ENCODE peak calls at places on chromosomes 4 and X, in nine cellular contexts. D, S, T, M, H, U, C, G and X are unnamed samples.

GRCh38 chr4:144104509-144105130 is 35.9 kb downstream of the GYPA start:
- ATAC-seq in U (no peak), H (no peak), T (no peak), G (no peak), D (no peak), S (no peak), M (no peak), C (no peak), X (no peak)

GRCh38 chr4:24643774-24644520 is 59.6 kb upstream of the DHX15 start:
- ATAC-seq in C (no peak), T (no peak), G (no peak), D (no peak), S (no peak), U (no peak), H (no peak), M (no peak), X (no peak)

GRCh38 chr4:15832523-15833451 is 54.7 kb downstream of the CD38 start:
- ATAC-seq in C (no peak), U (no peak), D (no peak), T (no peak), H (no peak), G (no peak), M (no peak), S (no peak), X (no peak)

GRCh38 chr4:2804973-2805501 is 12.2 kb downstream of the SH3BP2 start:
- ATAC-seq in S (no peak), T (no peak), D (no peak), U (peak; percentile 1), G (no peak), H (no peak), C (no peak), M (no peak), X (no peak)

GRCh38 chr4:25505637-25505991 is 128.6 kb downstream of the ANAPC4 start:
- ATAC-seq in U (no peak), T (no peak), G (no peak), D (no peak), C (no peak), M (no peak), S (no peak), H (no peak), X (no peak)

GRCh38 chr4:121283319-121283718 is 97.5 kb downstream of the QRFPR start:
- ATAC-seq in U (no peak), T (no peak), S (no peak), H (no peak), G (no peak), C (no peak), M (peak; percentile 22), D (no peak), X (no peak)

GRCh38 chr4:164945146-164945545 is 32.3 kb downstream of the TRIM61 start:
- ATAC-seq in C (no peak), D (no peak), H (no peak), M (no peak), S (no peak), T (no peak), U (peak; percentile 61), G (no peak), X (no peak)

GRCh38 chr4:143486314-143486713 is 27.2 kb upstream of the SMARCA5 start:
- ATAC-seq in C (no peak), G (no peak), T (no peak), D (no peak), H (no peak), S (no peak), M (no peak), U (peak; percentile 46), X (no peak)

GRCh38 chr4:184143770-184144564 is 73.7 kb downstream of the ENPP6 start:
- ATAC-seq in G (no peak), S (no peak), T (peak; percentile 31), U (no peak), D (no peak), M (no peak), C (no peak), H (no peak), X (no peak)

GRCh38 chr4:61248705-61249104 is 48.6 kb downstream of the ADGRL3 start:
- ATAC-seq in C (no peak), H (no peak), T (no peak), S (no peak), D (no peak), M (no peak), U (no peak), G (no peak), X (no peak)

GRCh38 chr4:122854860-122855259 is 28.2 kb downstream of the FGF2 start:
- ATAC-seq in D (no peak), U (no peak), T (peak; percentile 81), S (no peak), C (no peak), H (no peak), G (peak; percentile 83), M (peak; percentile 60), X (no peak)

GRCh38 chr4:59537231-59537886 is 1662.8 kb upstream of the ADGRL3 start:
- ATAC-seq in G (no peak), D (no peak), H (no peak), C (no peak), T (no peak), M (no peak), S (no peak), U (peak; percentile 76), X (no peak)

GRCh38 chr4:175386776-175387507 is 425.1 kb downstream of the GPM6A start:
- ATAC-seq in S (no peak), C (no peak), G (peak; percentile 38), M (no peak), T (no peak), H (no peak), U (no peak), D (no peak), X (no peak)

GRCh38 chr4:80058740-80059139 is 14.3 kb downstream of the ANTXR2 start:
- ATAC-seq in M (peak; percentile 55), T (peak; percentile 54), S (peak; percentile 90), U (no peak), C (peak; percentile 94), D (peak; percentile 94), H (peak; percentile 70), G (no peak), X (peak; percentile 82)

GRCh38 chr4:58760737-58761136 is 1650.6 kb upstream of the IGFBP7 start:
- ATAC-seq in U (no peak), S (no peak), G (no peak), H (no peak), M (no peak), D (no peak), C (no peak), T (no peak), X (no peak)

GRCh38 chrX:100478714-100479113 is 68.6 kb upstream of the PCDH19 start:
- ATAC-seq in C (no peak), M (peak; percentile 18), T (no peak), S (no peak), U (no peak), G (no peak), H (no peak), D (no peak), X (no peak)

GRCh38 chr4:122552898-122553297 is 68.0 kb downstream of the IL21 start:
- ATAC-seq in D (no peak), M (no peak), G (no peak), U (no peak), C (peak; percentile 53), H (no peak), S (no peak), T (no peak), X (peak; percentile 72)